ENCODE peak calls at places on chromosome 14, in six cellular contexts. Y, X, G, W, Q and L are unnamed samples.

GRCh38 chr14:54025661-54026060 is 69.0 kb upstream of the BMP4 start:
- DNase-seq in X (peak), Q (peak), W (no peak), Y (no peak), G (no peak), L (peak)

GRCh38 chr14:91660790-91661189 is 71.1 kb downstream of the CATSPERB start:
- DNase-seq in G (no peak), W (no peak), Q (no peak), X (no peak), Y (no peak), L (no peak)

GRCh38 chr14:99430491-99430890 is 50.2 kb downstream of the SETD3 start:
- DNase-seq in X (no peak), Q (peak), G (no peak), Y (peak), W (no peak), L (no peak)

GRCh38 chr14:50123062-50123461 is 6.7 kb upstream of the VCPKMT start:
- DNase-seq in Q (no peak), Y (no peak), G (no peak), W (no peak), X (no peak), L (no peak)

GRCh38 chr14:91332448-91333059 is 85.1 kb downstream of the CCDC88C start:
- DNase-seq in Y (peak), G (no peak), W (no peak), Q (no peak), X (no peak), L (peak)

GRCh38 chr14:45112886-45113772 is 21.2 kb downstream of the FKBP3 start:
- DNase-seq in G (no peak), Q (no peak), W (no peak), X (no peak), Y (no peak), L (peak)

GRCh38 chr14:23681337-23681736 is 45.2 kb downstream of the DHRS2 start:
- DNase-seq in W (no peak), Q (no peak), X (no peak), G (no peak), Y (no peak), L (no peak)

GRCh38 chr14:93464271-93464670 is 33.5 kb downstream of the UNC79 start:
- DNase-seq in G (no peak), Y (no peak), Q (no peak), X (no peak), W (no peak), L (no peak)

GRCh38 chr14:101733211-101733610 is 28.3 kb upstream of the PPP2R5C start:
- DNase-seq in W (no peak), G (no peak), X (no peak), Y (no peak), Q (no peak), L (no peak)

GRCh38 chr14:24379907-24380746 is 12.1 kb downstream of the NFATC4 start:
- DNase-seq in G (no peak), X (no peak), W (no peak), Q (no peak), Y (no peak), L (no peak)

GRCh38 chr14:79056879-79057278 is 886.7 kb downstream of the NRXN3 start:
- DNase-seq in Q (no peak), G (no peak), X (no peak), W (no peak), Y (no peak), L (no peak)

GRCh38 chr14:104395276-104395675 is 184.3 kb upstream of the C14orf180 start:
- DNase-seq in Q (no peak), W (peak), G (no peak), X (no peak), Y (no peak), L (no peak)

GRCh38 chr14:57871487-57872080 is 5.7 kb upstream of the SLC35F4 start:
- DNase-seq in X (peak), G (peak), Y (peak), W (peak), Q (peak), L (peak)

GRCh38 chr14:106347890-106348755 is 821.7 kb downstream of the TMEM121 start:
- DNase-seq in G (no peak), X (no peak), Y (no peak), W (no peak), Q (no peak), L (no peak)

GRCh38 chr14:96092936-96093335 is 53.8 kb downstream of the C14orf132 start:
- DNase-seq in Y (no peak), Q (no peak), G (no peak), X (no peak), W (no peak), L (no peak)

GRCh38 chr14:21048638-21049037 is 6.5 kb downstream of the RNASE7 start:
- DNase-seq in Q (no peak), W (no peak), X (no peak), G (no peak), Y (no peak), L (peak)

GRCh38 chr14:77133718-77134338 is 7.8 kb downstream of the ZDHHC22 start:
- DNase-seq in Q (peak), W (no peak), G (no peak), Y (peak), X (peak), L (peak)

GRCh38 chr14:59484611-59485174 is 376 bp downstream of the JKAMP start:
- DNase-seq in G (no peak), X (peak), Y (no peak), W (peak), Q (no peak), L (no peak)

GRCh38 chr14:68958553-68958952 is 20.5 kb downstream of the ACTN1 start:
- DNase-seq in Q (no peak), Y (no peak), X (no peak), W (no peak), G (no peak), L (no peak)

GRCh38 chr14:75522224-75522764 is at the start of gene BATF:
- DNase-seq in X (no peak), Q (no peak), Y (no peak), G (no peak), W (no peak), L (no peak)

GRCh38 chr14:90062852-90063539 is 1.2 kb downstream of the KCNK13 start:
- DNase-seq in W (no peak), G (no peak), X (no peak), Q (peak), Y (no peak), L (no peak)

GRCh38 chr14:47278233-47278842 is 397.1 kb downstream of the MDGA2 start:
- DNase-seq in Y (peak), X (peak), G (no peak), W (no peak), Q (peak), L (peak)

GRCh38 chr14:32078794-32079663 is 1.9 kb downstream of the ARHGAP5 start:
- DNase-seq in X (peak), Y (peak), W (peak), G (no peak), Q (no peak), L (peak)

GRCh38 chr14:23063601-23064000 is 6.3 kb upstream of the CDH24 start:
- DNase-seq in Y (no peak), W (no peak), G (no peak), X (no peak), Q (no peak), L (no peak)

GRCh38 chr14:21866479-21866878 is 192.9 kb upstream of the OR4E1 start:
- DNase-seq in Y (no peak), W (no peak), G (no peak), Q (no peak), X (no peak), L (no peak)

GRCh38 chr14:25800841-25801240 is 750.9 kb upstream of the STXBP6 start:
- DNase-seq in X (no peak), W (no peak), Q (no peak), Y (no peak), G (no peak), L (no peak)

GRCh38 chr14:105855893-105856675 is 329.7 kb downstream of the TMEM121 start:
- DNase-seq in X (no peak), W (peak), Y (no peak), G (no peak), Q (no peak), L (no peak)

GRCh38 chr14:65107200-65107599 is 4.9 kb upstream of the MAX start:
- DNase-seq in W (no peak), G (no peak), X (no peak), Y (no peak), Q (no peak), L (no peak)

GRCh38 chr14:99524091-99524661 is 43.0 kb downstream of the CCNK start:
- DNase-seq in G (no peak), W (no peak), Y (peak), Q (no peak), X (no peak), L (no peak)

GRCh38 chr14:69945905-69946304 is 66.7 kb downstream of the SMOC1 start:
- DNase-seq in W (no peak), G (no peak), Q (no peak), Y (no peak), X (no peak), L (no peak)

GRCh38 chr14:80202888-80203562 is 8.3 kb downstream of the DIO2 start:
- DNase-seq in G (no peak), Y (no peak), Q (peak), X (peak), W (no peak), L (peak)

GRCh38 chr14:102085503-102085902 is 1.3 kb downstream of the HSP90AA1 start:
- DNase-seq in Y (no peak), Q (no peak), W (peak), G (no peak), X (no peak), L (no peak)

GRCh38 chr14:53306926-53307325 is 153.8 kb upstream of the DDHD1 start:
- DNase-seq in Y (peak), Q (no peak), W (peak), X (no peak), G (no peak), L (peak)